ENCODE peak calls at places on chromosomes 5 and 9, in ten cellular contexts. R is stimulated activated CD8-positive, alpha-beta memory T cell treated with anti-CD3 and anti-CD28 coated beads, Interleukin-15, amount 100 ng/mL, for 4 hours; F is fibroblast of lung; P is stimulated activated CD4-positive, alpha-beta T cell treated with anti-CD3 and anti-CD28 coated beads, Interleukin-15, amount 100 ng/mL, for 1 hour; W is GM04503; O is effector memory CD8-positive, alpha-beta T cell; K is activated CD8-positive, alpha-beta memory T cell treated with anti-CD3 and anti-CD28 coated beads for 4 hours; X is activated T-cell treated with anti-CD3 and anti-CD28 coated beads, Interleukin-2, amount 50 U/mL, for 72 hours; S is NCI-H510A; H is bronchial epithelial cell. Y is an unnamed sample.

GRCh38 chr5:110909950-110910349 is 161.6 kb upstream of the TSLP start:
- DNase-seq in R (no peak), F (peak), P (no peak), W (peak), O (no peak), K (no peak), X (no peak), S (no peak), H (no peak), Y (no peak)

GRCh38 chr5:98402130-98402529 is 371.3 kb upstream of the RGMB start:
- DNase-seq in R (no peak), F (no peak), P (no peak), W (no peak), O (no peak), K (no peak), X (no peak), S (no peak), H (peak), Y (no peak)

GRCh38 chr9:34992376-34992951 is 2.9 kb downstream of the DNAJB5 start:
- DNase-seq in R (peak), F (peak), P (peak), W (no peak), O (no peak), K (no peak), X (peak), S (no peak), H (peak), Y (peak)

GRCh38 chr5:7394889-7395431 is 978 bp upstream of the ADCY2 start:
- DNase-seq in R (no peak), F (no peak), P (no peak), W (no peak), O (no peak), K (no peak), X (no peak), S (no peak), H (no peak), Y (no peak)

GRCh38 chr5:65120371-65120967 is 351.7 kb downstream of the CWC27 start:
- DNase-seq in R (no peak), F (no peak), P (no peak), W (no peak), O (no peak), K (no peak), X (no peak), S (no peak), H (no peak), Y (no peak)

GRCh38 chr5:91178461-91178860 is 204.7 kb downstream of the ARRDC3 start:
- DNase-seq in R (no peak), F (no peak), P (no peak), W (no peak), O (no peak), K (no peak), X (no peak), S (no peak), H (no peak), Y (no peak)

GRCh38 chr5:57495688-57496087 is 13.1 kb upstream of the ACTBL2 start:
- DNase-seq in R (no peak), F (no peak), P (no peak), W (no peak), O (no peak), K (no peak), X (no peak), S (no peak), H (no peak), Y (no peak)

GRCh38 chr9:73537561-73537960 is 385.9 kb downstream of the ANXA1 start:
- DNase-seq in R (no peak), F (no peak), P (no peak), W (no peak), O (no peak), K (no peak), X (no peak), S (no peak), H (peak), Y (no peak)

GRCh38 chr5:169895876-169896275 is 84.4 kb downstream of the INSYN2B start:
- DNase-seq in R (no peak), F (peak), P (no peak), W (no peak), O (no peak), K (no peak), X (no peak), S (no peak), H (no peak), Y (no peak)

GRCh38 chr5:40549611-40550010 is 130.1 kb upstream of the PTGER4 start:
- DNase-seq in R (no peak), F (peak), P (no peak), W (no peak), O (no peak), K (no peak), X (no peak), S (no peak), H (peak), Y (no peak)

GRCh38 chr9:113657765-113658564 is 194.4 kb downstream of the RGS3 start:
- DNase-seq in R (peak), F (peak), P (peak), W (peak), O (peak), K (peak), X (peak), S (peak), H (peak), Y (peak)

GRCh38 chr5:141780240-141780951 is 97.8 kb downstream of the PCDH1 start:
- DNase-seq in R (no peak), F (no peak), P (no peak), W (no peak), O (no peak), K (no peak), X (no peak), S (no peak), H (no peak), Y (no peak)

GRCh38 chr9:71490810-71491209 is 277.5 kb downstream of the CEMIP2 start:
- DNase-seq in R (no peak), F (no peak), P (no peak), W (no peak), O (no peak), K (no peak), X (no peak), S (no peak), H (peak), Y (no peak)

GRCh38 chr9:110083866-110084265 is 124.1 kb downstream of the C9orf152 start:
- DNase-seq in R (no peak), F (no peak), P (no peak), W (no peak), O (no peak), K (no peak), X (no peak), S (no peak), H (no peak), Y (no peak)

GRCh38 chr9:121598167-121599000 is 53.0 kb upstream of the DAB2IP start:
- DNase-seq in R (no peak), F (peak), P (no peak), W (no peak), O (no peak), K (no peak), X (no peak), S (peak), H (peak), Y (no peak)

GRCh38 chr5:13660072-13660471 is 284.4 kb downstream of the DNAH5 start:
- DNase-seq in R (no peak), F (no peak), P (no peak), W (no peak), O (no peak), K (no peak), X (no peak), S (no peak), H (peak), Y (no peak)